ENCODE peak calls at places on chromosome 10, in seven cellular contexts. I is HEK293T; W is mammary epithelial cell; X is stimulated activated CD8-positive, alpha-beta memory T cell treated with anti-CD3 and anti-CD28 coated beads, Interleukin-2, amount 100 ng/mL, for 1 hour; H is uterus; J is activated naive CD8-positive, alpha-beta T cell treated with anti-CD3 and anti-CD28 coated beads, Interleukin-2, amount 50 U/mL, for 24 hours; Y is NCI-H1417 treated with DMSO at 0.1 percent for 48 hours. C is an unnamed sample.

GRCh38 chr10:102434251-102434913 is 2.0 kb upstream of the CUEDC2 start:
- DNase-seq in W (no peak), X (no peak), H (no peak), Y (no peak), J (no peak), I (no peak), C (peak)

GRCh38 chr10:97196213-97197029 is 10.7 kb upstream of the SLIT1 start:
- DNase-seq in J (peak), W (peak), H (peak), Y (no peak), I (peak), X (peak), C (peak)

GRCh38 chr10:101330236-101331225 is 23.4 kb upstream of the BTRC start:
- DNase-seq in J (no peak), W (peak), H (no peak), I (no peak), X (no peak), Y (no peak), C (peak)

GRCh38 chr10:3775671-3776551 is 9.1 kb downstream of the KLF6 start:
- DNase-seq in J (no peak), I (no peak), W (peak), X (no peak), H (no peak), Y (no peak), C (peak)

GRCh38 chr10:114044251-114045070 is 795 bp downstream of the ADRB1 start:
- DNase-seq in X (no peak), Y (no peak), H (no peak), I (no peak), J (peak), W (no peak), C (no peak)

GRCh38 chr10:99730026-99730425 is 1.9 kb downstream of the COX15 start:
- DNase-seq in H (no peak), I (no peak), J (no peak), Y (no peak), X (no peak), W (peak), C (peak)

GRCh38 chr10:101780187-101780817 is 2.9 kb downstream of the NPM3 start:
- DNase-seq in Y (no peak), I (peak), H (no peak), W (no peak), X (no peak), J (no peak), C (no peak)

GRCh38 chr10:44422631-44423030 is 37.7 kb upstream of the CXCL12 start:
- DNase-seq in I (no peak), Y (no peak), H (no peak), W (no peak), J (no peak), X (no peak), C (no peak)

GRCh38 chr10:59284111-59284975 is 78.0 kb downstream of the FAM13C start:
- DNase-seq in X (no peak), W (peak), J (no peak), H (no peak), I (no peak), Y (no peak), C (peak)

GRCh38 chr10:108598320-108598695 is 1325.0 kb downstream of the XPNPEP1 start:
- DNase-seq in X (no peak), W (no peak), Y (no peak), I (no peak), J (no peak), H (no peak), C (no peak)

GRCh38 chr10:122455376-122456056 is 1.1 kb downstream of the ARMS2 start:
- DNase-seq in I (no peak), H (no peak), Y (no peak), X (no peak), J (no peak), W (no peak), C (no peak)

GRCh38 chr10:79054203-79055099 is 14.3 kb upstream of the ZMIZ1 start:
- DNase-seq in X (no peak), J (no peak), H (peak), I (no peak), Y (no peak), W (no peak), C (no peak)

GRCh38 chr10:128843972-128844371 is 623.1 kb upstream of the MGMT start:
- DNase-seq in J (no peak), W (no peak), X (no peak), H (no peak), I (no peak), Y (no peak), C (peak)

GRCh38 chr10:7788640-7789335 is 811 bp downstream of the ATP5F1C start:
- DNase-seq in J (no peak), X (no peak), I (peak), Y (no peak), W (peak), H (no peak), C (peak)

GRCh38 chr10:96446966-96447596 is 66.6 kb downstream of the TLL2 start:
- DNase-seq in J (no peak), W (no peak), H (no peak), Y (no peak), I (no peak), X (no peak), C (no peak)

GRCh38 chr10:120262857-120263547 is 194.0 kb upstream of the PLPP4 start:
- DNase-seq in Y (no peak), X (no peak), I (no peak), H (no peak), J (no peak), W (peak), C (peak)

GRCh38 chr10:99467236-99467999 is 37.0 kb upstream of the GOT1 start:
- DNase-seq in X (no peak), W (peak), J (no peak), Y (no peak), H (no peak), I (no peak), C (no peak)

GRCh38 chr10:109968954-109969644 is 38.7 kb upstream of the ADD3 start:
- DNase-seq in Y (no peak), W (no peak), X (no peak), H (no peak), J (no peak), I (no peak), C (no peak)

GRCh38 chr10:88379575-88379974 is 203.5 kb downstream of the RNLS start:
- DNase-seq in I (no peak), H (no peak), X (no peak), J (no peak), W (peak), Y (no peak), C (peak)

GRCh38 chr10:86755740-86756510 is 494 bp upstream of the BMPR1A start:
- DNase-seq in W (peak), H (peak), I (peak), J (peak), X (peak), Y (peak), C (peak)

GRCh38 chr10:3085785-3086567 is 18.6 kb downstream of the PFKP start:
- DNase-seq in W (no peak), X (no peak), Y (no peak), I (no peak), H (no peak), J (no peak), C (no peak)

GRCh38 chr10:114359953-114360345 is 44.4 kb downstream of the AFAP1L2 start:
- DNase-seq in I (no peak), W (no peak), H (no peak), Y (no peak), J (no peak), X (no peak), C (no peak)

GRCh38 chr10:115937756-115938032 is 335.3 kb downstream of the GFRA1 start:
- DNase-seq in J (no peak), X (no peak), H (no peak), W (no peak), Y (peak), I (no peak), C (no peak)

GRCh38 chr10:43816351-43817321 is 168.0 kb upstream of the ZNF32 start:
- DNase-seq in X (peak), H (peak), W (no peak), J (peak), I (no peak), Y (no peak), C (no peak)

GRCh38 chr10:80497187-80498038 is 40.3 kb upstream of the SH2D4B start:
- DNase-seq in X (no peak), I (no peak), H (peak), W (peak), Y (no peak), J (no peak), C (peak)

GRCh38 chr10:112754001-112754411 is 196.0 kb upstream of the TCF7L2 start:
- DNase-seq in Y (no peak), X (no peak), H (no peak), J (no peak), I (no peak), W (peak), C (peak)

GRCh38 chr10:8312861-8313260 is 258.4 kb downstream of the GATA3 start:
- DNase-seq in Y (no peak), W (peak), H (no peak), I (no peak), X (no peak), J (no peak), C (peak)

GRCh38 chr10:60123172-60123571 is 216.8 kb upstream of the CCDC6 start:
- DNase-seq in W (peak), X (no peak), I (no peak), J (no peak), H (no peak), Y (no peak), C (peak)

GRCh38 chr10:1632141-1632540 is 105.2 kb downstream of the ADARB2 start:
- DNase-seq in X (no peak), H (no peak), I (no peak), J (no peak), Y (no peak), W (no peak), C (no peak)

GRCh38 chr10:110175406-110175805 is 32.0 kb upstream of the MXI1 start:
- DNase-seq in X (no peak), Y (no peak), J (no peak), W (peak), I (no peak), H (no peak), C (no peak)

GRCh38 chr10:112383325-112383724 is 9.4 kb downstream of the ACSL5 start:
- DNase-seq in H (no peak), X (no peak), J (peak), I (no peak), W (peak), Y (no peak), C (peak)

GRCh38 chr10:72292223-72292691 is 18.5 kb downstream of the DDIT4 start:
- DNase-seq in I (no peak), H (no peak), J (peak), W (peak), Y (no peak), X (no peak), C (peak)

GRCh38 chr10:123583639-123584418 is 82.3 kb upstream of the GPR26 start:
- DNase-seq in X (no peak), Y (peak), H (peak), I (peak), J (peak), W (peak), C (peak)

GRCh38 chr10:72086466-72087391 is 1.6 kb downstream of the SPOCK2 start:
- DNase-seq in Y (no peak), J (peak), X (peak), W (no peak), I (no peak), H (no peak), C (no peak)

GRCh38 chr10:133197786-133198185 is 32.2 kb upstream of the UTF1 start:
- DNase-seq in I (no peak), Y (no peak), W (no peak), J (no peak), X (no peak), H (no peak), C (no peak)

GRCh38 chr10:91220954-91221696 is 662 bp downstream of the PCGF5 start:
- DNase-seq in H (peak), I (no peak), J (peak), W (peak), X (no peak), Y (no peak), C (peak)

GRCh38 chr10:103820101-103821062 is 35.0 kb downstream of the SH3PXD2A start:
- DNase-seq in J (no peak), X (no peak), I (no peak), H (peak), W (no peak), Y (no peak), C (no peak)

C was measured in MCF 10A.